ENCODE peak calls at places on chromosomes 16 and 17, in seven cellular contexts. One of them, this sample, is unnamed.

GRCh38 chr17:30393911-30394867 is 15.5 kb downstream of the CPD start:
- DNase-seq in mucosa of descending colon: no peak
- DNase-seq in non-pigmented ciliary epithelial cell: no peak
- DNase-seq in NCI-H146: no peak
- DNase-seq in progenitor cell of endocrine pancreas: no peak
- DNase-seq in stimulated activated CD8-positive, alpha-beta memory T cell treated with anti-CD3 and anti-CD28 coated beads, Interleukin-12 subunit alpha, Interleukin-12 subunit beta, amount 100 ng/mL, for 1 hour: no peak
- DNase-seq in hypothalamus: no peak
- DNase-seq in this sample: no peak

GRCh38 chr16:50501986-50502615 is 46.1 kb upstream of the NKD1 start:
- DNase-seq in NCI-H146: no peak
- DNase-seq in hypothalamus: no peak
- DNase-seq in progenitor cell of endocrine pancreas: no peak
- DNase-seq in stimulated activated CD8-positive, alpha-beta memory T cell treated with anti-CD3 and anti-CD28 coated beads, Interleukin-12 subunit alpha, Interleukin-12 subunit beta, amount 100 ng/mL, for 1 hour: no peak
- DNase-seq in non-pigmented ciliary epithelial cell: no peak
- DNase-seq in mucosa of descending colon: no peak
- DNase-seq in this sample: no peak

GRCh38 chr16:86374603-86375002 is 135.7 kb upstream of the FOXF1 start:
- DNase-seq in non-pigmented ciliary epithelial cell: no peak
- DNase-seq in NCI-H146: no peak
- DNase-seq in hypothalamus: no peak
- DNase-seq in stimulated activated CD8-positive, alpha-beta memory T cell treated with anti-CD3 and anti-CD28 coated beads, Interleukin-12 subunit alpha, Interleukin-12 subunit beta, amount 100 ng/mL, for 1 hour: no peak
- DNase-seq in progenitor cell of endocrine pancreas: no peak
- DNase-seq in mucosa of descending colon: no peak
- DNase-seq in this sample: no peak

GRCh38 chr17:61452301-61453290 is at the start of gene TBX4:
- DNase-seq in non-pigmented ciliary epithelial cell: no peak
- DNase-seq in NCI-H146: no peak
- DNase-seq in hypothalamus: no peak
- DNase-seq in stimulated activated CD8-positive, alpha-beta memory T cell treated with anti-CD3 and anti-CD28 coated beads, Interleukin-12 subunit alpha, Interleukin-12 subunit beta, amount 100 ng/mL, for 1 hour: no peak
- DNase-seq in mucosa of descending colon: no peak
- DNase-seq in progenitor cell of endocrine pancreas: no peak
- DNase-seq in this sample: no peak

GRCh38 chr17:45307290-45308015 is 9.4 kb downstream of the MAP3K14 start:
- DNase-seq in non-pigmented ciliary epithelial cell: peak
- DNase-seq in mucosa of descending colon: peak
- DNase-seq in progenitor cell of endocrine pancreas: no peak
- DNase-seq in hypothalamus: no peak
- DNase-seq in NCI-H146: no peak
- DNase-seq in stimulated activated CD8-positive, alpha-beta memory T cell treated with anti-CD3 and anti-CD28 coated beads, Interleukin-12 subunit alpha, Interleukin-12 subunit beta, amount 100 ng/mL, for 1 hour: no peak
- DNase-seq in this sample: no peak

GRCh38 chr17:76193616-76194015 is 46.7 kb downstream of the RNF157 start:
- DNase-seq in hypothalamus: no peak
- DNase-seq in non-pigmented ciliary epithelial cell: no peak
- DNase-seq in progenitor cell of endocrine pancreas: no peak
- DNase-seq in mucosa of descending colon: no peak
- DNase-seq in NCI-H146: no peak
- DNase-seq in stimulated activated CD8-positive, alpha-beta memory T cell treated with anti-CD3 and anti-CD28 coated beads, Interleukin-12 subunit alpha, Interleukin-12 subunit beta, amount 100 ng/mL, for 1 hour: no peak
- DNase-seq in this sample: no peak

GRCh38 chr17:60154616-60155426 is 5.0 kb downstream of the CA4 start:
- DNase-seq in mucosa of descending colon: no peak
- DNase-seq in NCI-H146: no peak
- DNase-seq in non-pigmented ciliary epithelial cell: no peak
- DNase-seq in stimulated activated CD8-positive, alpha-beta memory T cell treated with anti-CD3 and anti-CD28 coated beads, Interleukin-12 subunit alpha, Interleukin-12 subunit beta, amount 100 ng/mL, for 1 hour: no peak
- DNase-seq in hypothalamus: no peak
- DNase-seq in progenitor cell of endocrine pancreas: no peak
- DNase-seq in this sample: no peak

GRCh38 chr17:78358538-78359215 is 1.2 kb downstream of the SOCS3 start:
- DNase-seq in stimulated activated CD8-positive, alpha-beta memory T cell treated with anti-CD3 and anti-CD28 coated beads, Interleukin-12 subunit alpha, Interleukin-12 subunit beta, amount 100 ng/mL, for 1 hour: no peak
- DNase-seq in hypothalamus: no peak
- DNase-seq in mucosa of descending colon: peak
- DNase-seq in NCI-H146: no peak
- DNase-seq in progenitor cell of endocrine pancreas: no peak
- DNase-seq in non-pigmented ciliary epithelial cell: no peak
- DNase-seq in this sample: peak

GRCh38 chr17:80772906-80773242 is 218.8 kb upstream of the CHMP6 start:
- DNase-seq in NCI-H146: no peak
- DNase-seq in mucosa of descending colon: no peak
- DNase-seq in stimulated activated CD8-positive, alpha-beta memory T cell treated with anti-CD3 and anti-CD28 coated beads, Interleukin-12 subunit alpha, Interleukin-12 subunit beta, amount 100 ng/mL, for 1 hour: no peak
- DNase-seq in progenitor cell of endocrine pancreas: no peak
- DNase-seq in non-pigmented ciliary epithelial cell: no peak
- DNase-seq in hypothalamus: no peak
- DNase-seq in this sample: no peak

GRCh38 chr17:65371702-65372101 is 189.7 kb downstream of the AXIN2 start:
- DNase-seq in progenitor cell of endocrine pancreas: no peak
- DNase-seq in hypothalamus: no peak
- DNase-seq in NCI-H146: no peak
- DNase-seq in non-pigmented ciliary epithelial cell: no peak
- DNase-seq in stimulated activated CD8-positive, alpha-beta memory T cell treated with anti-CD3 and anti-CD28 coated beads, Interleukin-12 subunit alpha, Interleukin-12 subunit beta, amount 100 ng/mL, for 1 hour: no peak
- DNase-seq in mucosa of descending colon: peak
- DNase-seq in this sample: peak

GRCh38 chr17:67054608-67055007 is 10.3 kb downstream of the CACNG1 start:
- DNase-seq in stimulated activated CD8-positive, alpha-beta memory T cell treated with anti-CD3 and anti-CD28 coated beads, Interleukin-12 subunit alpha, Interleukin-12 subunit beta, amount 100 ng/mL, for 1 hour: no peak
- DNase-seq in NCI-H146: no peak
- DNase-seq in hypothalamus: no peak
- DNase-seq in non-pigmented ciliary epithelial cell: no peak
- DNase-seq in progenitor cell of endocrine pancreas: no peak
- DNase-seq in mucosa of descending colon: no peak
- DNase-seq in this sample: no peak